ENCODE peak calls at places on chromosomes 13 and 19, in ten cellular contexts. One of them, this sample, is unnamed.

GRCh38 chr13:52600666-52601065 is 41.6 kb upstream of the HNRNPA1L2 start:
- DNase-seq in hepatocyte: no peak
- DNase-seq in SK-N-SH: no peak
- DNase-seq in heart right ventricle: no peak
- DNase-seq in tibial nerve: no peak
- DNase-seq in uterus: no peak
- DNase-seq in adrenal gland: no peak
- DNase-seq in A549: no peak
- DNase-seq in CD8-positive, alpha-beta memory T cell: no peak
- DNase-seq in colonic mucosa: no peak
- DNase-seq in this sample: no peak

GRCh38 chr19:56404705-56405056 is 549 bp downstream of the ZNF583 start:
- DNase-seq in hepatocyte: no peak
- DNase-seq in SK-N-SH: no peak
- DNase-seq in heart right ventricle: no peak
- DNase-seq in tibial nerve: no peak
- DNase-seq in uterus: no peak
- DNase-seq in adrenal gland: no peak
- DNase-seq in A549: no peak
- DNase-seq in CD8-positive, alpha-beta memory T cell: no peak
- DNase-seq in colonic mucosa: no peak
- DNase-seq in this sample: no peak

GRCh38 chr19:16944626-16945363 is 56.0 kb downstream of the F2RL3 start:
- DNase-seq in hepatocyte: no peak
- DNase-seq in SK-N-SH: no peak
- DNase-seq in heart right ventricle: peak; percentile 51
- DNase-seq in tibial nerve: no peak
- DNase-seq in uterus: no peak
- DNase-seq in adrenal gland: no peak
- DNase-seq in A549: no peak
- DNase-seq in CD8-positive, alpha-beta memory T cell: no peak
- DNase-seq in colonic mucosa: no peak
- DNase-seq in this sample: no peak

GRCh38 chr13:82791035-82791434 is 1091.2 kb downstream of the SLITRK1 start:
- DNase-seq in hepatocyte: no peak
- DNase-seq in SK-N-SH: no peak
- DNase-seq in heart right ventricle: no peak
- DNase-seq in tibial nerve: no peak
- DNase-seq in uterus: no peak
- DNase-seq in adrenal gland: no peak
- DNase-seq in A549: no peak
- DNase-seq in CD8-positive, alpha-beta memory T cell: no peak
- DNase-seq in colonic mucosa: no peak
- DNase-seq in this sample: no peak

GRCh38 chr19:40674291-40674690 is 16.2 kb downstream of the NUMBL start:
- DNase-seq in hepatocyte: no peak
- DNase-seq in SK-N-SH: no peak
- DNase-seq in heart right ventricle: no peak
- DNase-seq in tibial nerve: no peak
- DNase-seq in uterus: no peak
- DNase-seq in adrenal gland: no peak
- DNase-seq in A549: no peak
- DNase-seq in CD8-positive, alpha-beta memory T cell: no peak
- DNase-seq in colonic mucosa: no peak
- DNase-seq in this sample: no peak

GRCh38 chr19:7769171-7769570 is 6.1 kb downstream of the CLEC4M start:
- DNase-seq in hepatocyte: no peak
- DNase-seq in SK-N-SH: no peak
- DNase-seq in heart right ventricle: no peak
- DNase-seq in tibial nerve: no peak
- DNase-seq in uterus: no peak
- DNase-seq in adrenal gland: no peak
- DNase-seq in A549: no peak
- DNase-seq in CD8-positive, alpha-beta memory T cell: no peak
- DNase-seq in colonic mucosa: no peak
- DNase-seq in this sample: no peak

GRCh38 chr19:20478936-20479335 is 86.6 kb downstream of the ZNF737 start:
- DNase-seq in hepatocyte: no peak
- DNase-seq in SK-N-SH: no peak
- DNase-seq in heart right ventricle: no peak
- DNase-seq in tibial nerve: no peak
- DNase-seq in uterus: no peak
- DNase-seq in adrenal gland: no peak
- DNase-seq in A549: no peak
- DNase-seq in CD8-positive, alpha-beta memory T cell: no peak
- DNase-seq in colonic mucosa: no peak
- DNase-seq in this sample: no peak

GRCh38 chr19:56350416-56351045 is 35.9 kb upstream of the ZSCAN5A start:
- DNase-seq in hepatocyte: peak; percentile 57
- DNase-seq in SK-N-SH: peak; percentile 55
- DNase-seq in heart right ventricle: peak; percentile 54
- DNase-seq in tibial nerve: peak; percentile 74
- DNase-seq in uterus: peak; percentile 57
- DNase-seq in adrenal gland: no peak
- DNase-seq in A549: peak; percentile 60
- DNase-seq in CD8-positive, alpha-beta memory T cell: peak; percentile 42
- DNase-seq in colonic mucosa: peak; percentile 49
- DNase-seq in this sample: peak; percentile 40

GRCh38 chr19:43467730-43468129 is 2.3 kb upstream of the LYPD3 start:
- DNase-seq in hepatocyte: no peak
- DNase-seq in SK-N-SH: no peak
- DNase-seq in heart right ventricle: no peak
- DNase-seq in tibial nerve: no peak
- DNase-seq in uterus: no peak
- DNase-seq in adrenal gland: no peak
- DNase-seq in A549: no peak
- DNase-seq in CD8-positive, alpha-beta memory T cell: no peak
- DNase-seq in colonic mucosa: no peak
- DNase-seq in this sample: no peak

GRCh38 chr19:28396259-28396940 is 816.6 kb downstream of the UQCRFS1 start:
- DNase-seq in hepatocyte: no peak
- DNase-seq in SK-N-SH: no peak
- DNase-seq in heart right ventricle: no peak
- DNase-seq in tibial nerve: no peak
- DNase-seq in uterus: no peak
- DNase-seq in adrenal gland: no peak
- DNase-seq in A549: peak; percentile 13
- DNase-seq in CD8-positive, alpha-beta memory T cell: no peak
- DNase-seq in colonic mucosa: no peak
- DNase-seq in this sample: no peak

DNA sequence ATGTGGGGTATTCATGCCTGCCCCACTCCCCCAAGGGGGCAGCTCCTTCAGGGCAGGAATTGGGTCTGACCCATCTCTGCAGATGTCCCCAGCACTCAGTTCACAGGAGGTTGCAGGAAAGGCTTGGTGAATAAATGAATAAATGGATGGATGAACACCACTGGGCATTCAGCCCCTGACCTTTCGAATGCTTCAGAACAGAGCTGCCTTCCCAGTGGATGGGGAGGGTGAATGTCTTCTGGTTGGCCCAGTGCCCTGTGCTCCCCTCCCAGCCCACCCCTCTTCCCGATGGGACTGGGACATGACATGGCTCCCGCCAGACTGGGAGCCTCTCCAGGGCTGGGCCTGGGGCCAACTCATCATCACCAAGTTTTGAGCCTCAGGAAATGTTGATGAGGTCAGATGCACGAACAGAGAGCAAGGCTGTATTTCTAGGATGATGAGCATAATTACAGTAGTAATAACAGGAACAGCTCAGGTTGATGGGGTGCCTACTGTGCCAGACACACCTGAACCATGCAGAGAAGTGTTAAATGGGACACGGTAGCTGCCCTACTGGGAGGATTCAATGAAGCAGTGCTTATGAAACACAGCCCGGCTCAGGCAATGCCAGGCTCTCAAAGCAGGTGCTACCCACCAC is 25.7 kb downstream of the VRK3 start:
- DNase-seq in hepatocyte: no peak
- DNase-seq in SK-N-SH: no peak
- DNase-seq in heart right ventricle: no peak
- DNase-seq in tibial nerve: no peak
- DNase-seq in uterus: no peak
- DNase-seq in adrenal gland: no peak
- DNase-seq in A549: no peak
- DNase-seq in CD8-positive, alpha-beta memory T cell: no peak
- DNase-seq in colonic mucosa: no peak
- DNase-seq in this sample: no peak
- H3K4me1 ChIP-seq in hepatocyte: no peaks in the 10 kb centered on the region
- H3K4me1 ChIP-seq in SK-N-SH: peaks cover 7% of the 10 kb centered on the region
- H3K4me1 ChIP-seq in heart right ventricle: peaks cover 11% of the 10 kb centered on the region
- H3K4me1 ChIP-seq in tibial nerve: peaks cover 3% of the 10 kb centered on the region
- H3K4me1 ChIP-seq in uterus: peaks cover 9% of the 10 kb centered on the region
- H3K4me1 ChIP-seq in adrenal gland: peaks cover 8% of the 10 kb centered on the region
- H3K4me1 ChIP-seq in A549: peaks cover 12% of the 10 kb centered on the region
- H3K4me1 ChIP-seq in CD8-positive, alpha-beta memory T cell: peaks cover 7% of the 10 kb centered on the region
- H3K4me1 ChIP-seq in colonic mucosa: no peaks in the 10 kb centered on the region
- H3K4me1 ChIP-seq in this sample: no peaks in the 10 kb centered on the region

GRCh38 chr19:41816761-41817160 is 20.4 kb downstream of the CEACAM3 start:
- DNase-seq in hepatocyte: no peak
- DNase-seq in SK-N-SH: no peak
- DNase-seq in heart right ventricle: no peak
- DNase-seq in tibial nerve: no peak
- DNase-seq in uterus: no peak
- DNase-seq in adrenal gland: no peak
- DNase-seq in A549: no peak
- DNase-seq in CD8-positive, alpha-beta memory T cell: no peak
- DNase-seq in colonic mucosa: no peak
- DNase-seq in this sample: no peak
- H3K4me1 ChIP-seq in hepatocyte: no peaks in the 10 kb centered on the region
- H3K4me1 ChIP-seq in SK-N-SH: no peaks in the 10 kb centered on the region
- H3K4me1 ChIP-seq in heart right ventricle: peaks cover 2% of the 10 kb centered on the region
- H3K4me1 ChIP-seq in tibial nerve: no peaks in the 10 kb centered on the region
- H3K4me1 ChIP-seq in uterus: no peaks in the 10 kb centered on the region
- H3K4me1 ChIP-seq in adrenal gland: no peaks in the 10 kb centered on the region
- H3K4me1 ChIP-seq in A549: no peaks in the 10 kb centered on the region
- H3K4me1 ChIP-seq in CD8-positive, alpha-beta memory T cell: no peaks in the 10 kb centered on the region
- H3K4me1 ChIP-seq in colonic mucosa: no peaks in the 10 kb centered on the region
- H3K4me1 ChIP-seq in this sample: no peaks in the 10 kb centered on the region

DNA sequence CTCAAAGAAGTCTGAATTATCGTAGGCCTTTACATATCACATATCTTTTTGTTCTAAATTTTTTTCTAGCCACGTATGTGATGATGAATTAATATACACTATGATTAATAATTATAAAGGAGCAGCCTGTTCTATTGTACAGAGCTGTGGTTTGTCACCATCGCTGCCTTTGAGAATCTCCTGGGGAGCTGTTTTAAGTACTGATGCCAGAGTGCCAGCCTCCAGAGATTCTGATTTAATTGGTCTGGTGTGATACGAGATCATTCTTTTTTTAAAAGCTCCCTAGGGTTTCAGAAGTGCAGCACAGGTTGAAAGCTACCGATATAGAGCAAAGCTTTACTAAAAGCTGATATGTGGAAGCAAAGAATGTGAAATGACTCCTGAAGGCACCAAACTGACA is 314.6 kb downstream of the ITGBL1 start:
- DNase-seq in hepatocyte: no peak
- DNase-seq in SK-N-SH: no peak
- DNase-seq in heart right ventricle: no peak
- DNase-seq in tibial nerve: no peak
- DNase-seq in uterus: no peak
- DNase-seq in adrenal gland: no peak
- DNase-seq in A549: no peak
- DNase-seq in CD8-positive, alpha-beta memory T cell: no peak
- DNase-seq in colonic mucosa: no peak
- DNase-seq in this sample: no peak
- H3K4me1 ChIP-seq in hepatocyte: no peaks in the 10 kb centered on the region
- H3K4me1 ChIP-seq in SK-N-SH: no peaks in the 10 kb centered on the region
- H3K4me1 ChIP-seq in heart right ventricle: no peaks in the 10 kb centered on the region
- H3K4me1 ChIP-seq in tibial nerve: no peaks in the 10 kb centered on the region
- H3K4me1 ChIP-seq in uterus: no peaks in the 10 kb centered on the region
- H3K4me1 ChIP-seq in adrenal gland: no peaks in the 10 kb centered on the region
- H3K4me1 ChIP-seq in A549: no peaks in the 10 kb centered on the region
- H3K4me1 ChIP-seq in CD8-positive, alpha-beta memory T cell: no peaks in the 10 kb centered on the region
- H3K4me1 ChIP-seq in colonic mucosa: no peaks in the 10 kb centered on the region
- H3K4me1 ChIP-seq in this sample: peaks cover 2% of the 10 kb centered on the region

DNA sequence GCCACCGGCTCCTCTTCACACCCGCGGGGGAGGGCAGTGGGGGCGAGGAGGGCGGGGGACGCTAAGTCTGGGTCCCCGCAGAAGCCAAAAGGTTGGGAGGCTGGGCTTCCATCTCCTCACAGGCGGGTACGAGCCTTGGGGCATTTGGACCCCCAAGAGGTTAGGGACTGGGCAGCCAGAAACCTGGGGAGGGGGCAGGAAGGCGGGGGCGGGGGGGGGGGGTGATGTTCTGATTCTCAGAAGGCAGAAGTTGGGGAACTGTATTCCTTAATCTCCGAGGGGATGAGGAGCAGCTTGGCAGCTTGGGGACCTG is 5.1 kb downstream of the BCL3 start:
- DNase-seq in hepatocyte: no peak
- DNase-seq in SK-N-SH: no peak
- DNase-seq in heart right ventricle: no peak
- DNase-seq in tibial nerve: no peak
- DNase-seq in uterus: no peak
- DNase-seq in adrenal gland: no peak
- DNase-seq in A549: no peak
- DNase-seq in CD8-positive, alpha-beta memory T cell: no peak
- DNase-seq in colonic mucosa: no peak
- DNase-seq in this sample: no peak
- H3K4me1 ChIP-seq in hepatocyte: peaks cover 41% of the 10 kb centered on the region
- H3K4me1 ChIP-seq in SK-N-SH: peaks cover 27% of the 10 kb centered on the region
- H3K4me1 ChIP-seq in heart right ventricle: peaks cover 73% of the 10 kb centered on the region
- H3K4me1 ChIP-seq in tibial nerve: peaks cover 83% of the 10 kb centered on the region
- H3K4me1 ChIP-seq in uterus: peaks cover 33% of the 10 kb centered on the region
- H3K4me1 ChIP-seq in adrenal gland: peaks cover 56% of the 10 kb centered on the region
- H3K4me1 ChIP-seq in A549: peaks cover 89% of the 10 kb centered on the region
- H3K4me1 ChIP-seq in CD8-positive, alpha-beta memory T cell: peaks cover 59% of the 10 kb centered on the region
- H3K4me1 ChIP-seq in colonic mucosa: peaks cover 31% of the 10 kb centered on the region
- H3K4me1 ChIP-seq in this sample: peaks cover 14% of the 10 kb centered on the region

DNA sequence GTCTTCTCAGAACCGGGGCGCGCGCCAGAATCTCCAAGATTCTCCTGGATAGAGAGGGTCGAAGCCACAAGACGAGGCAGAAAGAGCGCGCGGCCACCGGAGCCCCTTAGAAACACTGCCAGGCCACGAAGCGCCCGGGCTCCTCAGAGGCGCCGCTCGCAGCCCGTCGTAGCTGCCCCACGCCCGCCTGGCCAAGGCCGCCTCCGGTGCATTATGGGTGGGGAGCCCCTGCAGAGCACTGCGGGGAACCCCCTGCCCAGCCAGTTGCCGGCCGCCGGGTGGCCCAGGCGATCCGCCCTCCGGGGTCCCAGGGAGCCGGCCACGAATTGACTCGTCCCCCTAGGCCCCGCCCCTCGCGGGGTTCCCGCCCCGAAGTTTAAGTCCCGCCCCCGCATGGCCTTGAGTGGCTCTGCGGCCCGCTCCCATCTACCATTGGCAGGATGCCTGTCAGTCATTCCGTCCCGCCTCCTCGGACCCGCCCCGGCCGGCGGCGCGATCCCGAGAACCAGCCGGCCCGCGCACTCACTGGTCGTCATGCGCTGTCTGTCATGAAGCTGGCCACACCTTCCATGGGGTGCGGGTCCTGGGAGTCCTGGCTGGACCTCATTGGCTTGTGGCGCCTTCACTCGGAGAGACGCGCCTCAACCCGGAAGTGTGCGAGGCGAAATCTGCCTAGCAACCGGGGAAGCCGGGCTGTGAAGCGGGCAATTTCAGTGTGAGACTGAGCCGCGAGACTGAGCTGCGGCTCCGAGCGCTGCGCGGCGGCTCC is 20.2 kb upstream of the GATAD2A start:
- DNase-seq in hepatocyte: peak; percentile 100
- DNase-seq in SK-N-SH: peak; percentile 98
- DNase-seq in heart right ventricle: peak; percentile 100
- DNase-seq in tibial nerve: peak; percentile 99
- DNase-seq in uterus: peak; percentile 99
- DNase-seq in adrenal gland: peak; percentile 100
- DNase-seq in A549: peak; percentile 99
- DNase-seq in CD8-positive, alpha-beta memory T cell: peak; percentile 100
- DNase-seq in colonic mucosa: peak; percentile 100
- DNase-seq in this sample: peak; percentile 99
- H3K4me1 ChIP-seq in hepatocyte: peaks cover 14% of the 10 kb centered on the region
- H3K4me1 ChIP-seq in SK-N-SH: no peaks in the 10 kb centered on the region
- H3K4me1 ChIP-seq in heart right ventricle: peaks cover 61% of the 10 kb centered on the region
- H3K4me1 ChIP-seq in tibial nerve: peaks cover 28% of the 10 kb centered on the region
- H3K4me1 ChIP-seq in uterus: no peaks in the 10 kb centered on the region
- H3K4me1 ChIP-seq in adrenal gland: peaks cover 23% of the 10 kb centered on the region
- H3K4me1 ChIP-seq in A549: peaks cover 10% of the 10 kb centered on the region
- H3K4me1 ChIP-seq in CD8-positive, alpha-beta memory T cell: peaks cover 47% of the 10 kb centered on the region
- H3K4me1 ChIP-seq in colonic mucosa: peaks cover 31% of the 10 kb centered on the region
- H3K4me1 ChIP-seq in this sample: peaks cover 2% of the 10 kb centered on the region